ENCODE peak calls at places on chromosome 6, in five cellular contexts. One of them, this sample, is unnamed.
A peak's percentile ranks its signal among the peaks of the same experiment; 100 is the strongest.

GRCh38 chr6:26309731-26310142 is 55.3 kb upstream of the BTN3A2 start:
- DNase-seq in HL-60: no peak
- DNase-seq in AG10803: peak; percentile 66
- DNase-seq in suprapubic skin: no peak
- DNase-seq in ascending aorta: no peak
- DNase-seq in this sample: no peak

GRCh38 chr6:105733556-105734162 is 330.8 kb upstream of the PREP start:
- DNase-seq in ascending aorta: no peak
- DNase-seq in suprapubic skin: no peak
- DNase-seq in HL-60: no peak
- DNase-seq in AG10803: peak; percentile 60
- DNase-seq in this sample: no peak

GRCh38 chr6:113529191-113529590 is 328.0 kb upstream of the MARCKS start:
- DNase-seq in suprapubic skin: no peak
- DNase-seq in AG10803: peak; percentile 34
- DNase-seq in HL-60: no peak
- DNase-seq in ascending aorta: no peak
- DNase-seq in this sample: no peak

GRCh38 chr6:90900034-90900433 is 313.2 kb upstream of the MAP3K7 start:
- DNase-seq in ascending aorta: no peak
- DNase-seq in HL-60: no peak
- DNase-seq in suprapubic skin: no peak
- DNase-seq in AG10803: no peak
- DNase-seq in this sample: no peak

GRCh38 chr6:26273673-26274595 is 91.1 kb upstream of the BTN3A2 start:
- DNase-seq in ascending aorta: no peak
- DNase-seq in suprapubic skin: no peak
- DNase-seq in AG10803: peak; percentile 30
- DNase-seq in HL-60: no peak
- DNase-seq in this sample: no peak

GRCh38 chr6:129606664-129607063 is 103.3 kb downstream of the ARHGAP18 start:
- DNase-seq in ascending aorta: no peak
- DNase-seq in suprapubic skin: no peak
- DNase-seq in HL-60: no peak
- DNase-seq in AG10803: peak; percentile 24
- DNase-seq in this sample: no peak

GRCh38 chr6:159692303-159693127 is 526 bp downstream of the SOD2 start:
- DNase-seq in ascending aorta: peak; percentile 80
- DNase-seq in AG10803: no peak
- DNase-seq in suprapubic skin: no peak
- DNase-seq in HL-60: peak; percentile 75
- DNase-seq in this sample: peak; percentile 82

GRCh38 chr6:79421001-79421411 is 116.2 kb downstream of the LCA5 start:
- DNase-seq in HL-60: no peak
- DNase-seq in ascending aorta: no peak
- DNase-seq in suprapubic skin: no peak
- DNase-seq in AG10803: peak; percentile 34
- DNase-seq in this sample: no peak

GRCh38 chr6:109073344-109074235 is 21.1 kb downstream of the SESN1 start:
- DNase-seq in HL-60: peak; percentile 67
- DNase-seq in AG10803: peak; percentile 76
- DNase-seq in suprapubic skin: no peak
- DNase-seq in ascending aorta: no peak
- DNase-seq in this sample: no peak

GRCh38 chr6:122207794-122208193 is 191.7 kb upstream of the HSF2 start:
- DNase-seq in suprapubic skin: no peak
- DNase-seq in HL-60: no peak
- DNase-seq in AG10803: no peak
- DNase-seq in ascending aorta: no peak
- DNase-seq in this sample: no peak

GRCh38 chr6:30682181-30683117 is 4.0 kb downstream of the PPP1R18 start:
- DNase-seq in AG10803: peak; percentile 87
- DNase-seq in ascending aorta: peak; percentile 96
- DNase-seq in HL-60: peak; percentile 99
- DNase-seq in suprapubic skin: peak; percentile 91
- DNase-seq in this sample: peak; percentile 93

DNA sequence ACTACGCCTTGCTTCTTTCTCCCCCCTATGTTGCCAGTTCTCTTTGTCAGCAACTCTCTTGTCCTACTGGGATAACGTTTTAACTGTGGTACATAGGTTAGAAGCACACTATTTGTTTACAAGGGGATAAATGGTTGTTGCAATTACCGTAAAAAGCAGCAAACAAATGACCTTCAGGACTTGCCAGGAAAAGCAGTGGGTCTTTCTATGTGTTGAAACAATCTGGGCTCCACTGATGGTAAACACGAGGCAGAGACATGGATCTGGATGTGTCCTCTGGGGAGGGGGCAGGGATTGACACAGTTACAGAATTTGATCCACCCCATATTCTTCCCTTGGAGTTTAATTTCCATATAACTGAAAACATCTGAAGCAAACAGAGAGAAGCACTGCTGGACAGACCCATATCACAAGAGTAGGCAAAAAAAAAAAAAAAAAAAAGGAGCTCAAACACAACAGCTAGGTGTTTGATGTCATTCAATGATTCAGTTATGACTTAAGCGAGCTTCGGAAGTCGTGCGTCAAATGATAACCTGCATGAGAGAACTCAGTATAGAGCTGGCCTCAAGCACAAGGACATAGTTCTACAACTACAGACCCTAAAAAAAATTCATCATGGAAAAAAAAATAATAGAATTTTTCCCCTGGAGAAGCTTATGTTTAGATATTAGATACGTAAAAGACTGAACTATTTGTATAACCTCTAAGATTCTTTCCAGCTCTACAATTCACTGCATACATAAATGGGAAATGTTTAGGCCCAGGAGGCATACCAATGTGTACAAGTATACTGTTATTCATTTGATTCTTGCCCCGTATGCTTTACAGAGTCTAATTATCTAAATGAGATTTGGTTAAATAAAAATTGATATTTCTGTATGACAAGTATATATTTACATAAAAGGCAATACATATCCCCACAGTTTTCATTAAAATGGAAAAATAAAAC is 127.7 kb downstream of the ALDH8A1 start:
- DNase-seq in ascending aorta: no peak
- DNase-seq in AG10803: peak; percentile 16
- DNase-seq in HL-60: no peak
- DNase-seq in suprapubic skin: no peak
- DNase-seq in this sample: no peak
- TF ChIP-seq CTCF in ascending aorta: no peak
- TF ChIP-seq CTCF in AG10803: no peak
- TF ChIP-seq CTCF in HL-60: no peak
- TF ChIP-seq CTCF in suprapubic skin: no peak
- TF ChIP-seq CTCF in this sample: no peak

GRCh38 chr6:35298625-35299140 is 1.1 kb downstream of the DEF6 start:
- DNase-seq in suprapubic skin: no peak
- DNase-seq in ascending aorta: no peak
- DNase-seq in HL-60: peak; percentile 44
- DNase-seq in AG10803: no peak
- DNase-seq in this sample: no peak
- H3K4me3 ChIP-seq in suprapubic skin: peak overlapping the region; percentile 60
- H3K4me3 ChIP-seq in ascending aorta: peak overlapping the region; percentile 53
- H3K4me3 ChIP-seq in HL-60: peak overlapping the region; percentile 69
- H3K4me3 ChIP-seq in AG10803: no peak overlapping the region
- H3K4me3 ChIP-seq in this sample: peak overlapping the region; percentile 65

GRCh38 chr6:7646394-7646793 is 56.4 kb downstream of the SNRNP48 start:
- DNase-seq in suprapubic skin: no peak
- DNase-seq in ascending aorta: no peak
- DNase-seq in AG10803: peak; percentile 43
- DNase-seq in HL-60: no peak
- DNase-seq in this sample: no peak

GRCh38 chr6:7649037-7649810 is 59.2 kb downstream of the SNRNP48 start:
- DNase-seq in ascending aorta: no peak
- DNase-seq in HL-60: peak; percentile 22
- DNase-seq in suprapubic skin: no peak
- DNase-seq in AG10803: no peak
- DNase-seq in this sample: no peak

GRCh38 chr6:7647504-7647903 is 57.5 kb downstream of the SNRNP48 start:
- DNase-seq in ascending aorta: no peak
- DNase-seq in suprapubic skin: no peak
- DNase-seq in AG10803: no peak
- DNase-seq in HL-60: no peak
- DNase-seq in this sample: no peak

GRCh38 chr6:7652957-7653356 is 63.0 kb downstream of the SNRNP48 start:
- DNase-seq in HL-60: no peak
- DNase-seq in AG10803: no peak
- DNase-seq in suprapubic skin: no peak
- DNase-seq in ascending aorta: no peak
- DNase-seq in this sample: no peak

GRCh38 chr6:7650876-7651275 is 60.9 kb downstream of the SNRNP48 start:
- DNase-seq in AG10803: peak; percentile 62
- DNase-seq in HL-60: no peak
- DNase-seq in suprapubic skin: no peak
- DNase-seq in ascending aorta: no peak
- DNase-seq in this sample: no peak
- TF ChIP-seq CTCF in AG10803: no peak
- TF ChIP-seq CTCF in HL-60: no peak
- TF ChIP-seq CTCF in suprapubic skin: no peak
- TF ChIP-seq CTCF in ascending aorta: no peak
- TF ChIP-seq CTCF in this sample: no peak

GRCh38 chr6:81562169-81562568 is 190.3 kb downstream of the TENT5A start:
- DNase-seq in AG10803: peak; percentile 79
- DNase-seq in HL-60: no peak
- DNase-seq in suprapubic skin: no peak
- DNase-seq in ascending aorta: no peak
- DNase-seq in this sample: no peak
- H3K4me3 ChIP-seq in AG10803: no peak overlapping the region
- H3K4me3 ChIP-seq in HL-60: no peak overlapping the region
- H3K4me3 ChIP-seq in suprapubic skin: no peak overlapping the region
- H3K4me3 ChIP-seq in ascending aorta: peak overlapping the region; percentile 47
- H3K4me3 ChIP-seq in this sample: peak overlapping the region; percentile 54

GRCh38 chr6:99148761-99149160 is 200.7 kb downstream of the FAXC start:
- DNase-seq in suprapubic skin: no peak
- DNase-seq in ascending aorta: no peak
- DNase-seq in AG10803: no peak
- DNase-seq in HL-60: no peak
- DNase-seq in this sample: no peak

GRCh38 chr6:99152345-99152643 is 197.2 kb downstream of the FAXC start:
- DNase-seq in HL-60: no peak
- DNase-seq in suprapubic skin: no peak
- DNase-seq in AG10803: no peak
- DNase-seq in ascending aorta: no peak
- DNase-seq in this sample: no peak

GRCh38 chr6:99148111-99148510 is 200.4 kb upstream of the FBXL4 start:
- DNase-seq in AG10803: no peak
- DNase-seq in HL-60: no peak
- DNase-seq in suprapubic skin: no peak
- DNase-seq in ascending aorta: no peak
- DNase-seq in this sample: no peak

GRCh38 chr6:99146716-99147115 is 199.0 kb upstream of the FBXL4 start:
- DNase-seq in suprapubic skin: no peak
- DNase-seq in AG10803: no peak
- DNase-seq in HL-60: no peak
- DNase-seq in ascending aorta: no peak
- DNase-seq in this sample: no peak

GRCh38 chr6:99151634-99152344 is 197.7 kb downstream of the FAXC start:
- DNase-seq in HL-60: peak; percentile 39
- DNase-seq in ascending aorta: no peak
- DNase-seq in suprapubic skin: no peak
- DNase-seq in AG10803: peak; percentile 12
- DNase-seq in this sample: no peak
- TF ChIP-seq CTCF in HL-60: peak; percentile 64
- TF ChIP-seq CTCF in ascending aorta: peak; percentile 5
- TF ChIP-seq CTCF in suprapubic skin: peak; percentile 41
- TF ChIP-seq CTCF in AG10803: peak; percentile 52
- TF ChIP-seq CTCF in this sample: no peak

GRCh38 chr6:5054427-5054873 is 30.7 kb upstream of the PPP1R3G start:
- DNase-seq in suprapubic skin: no peak
- DNase-seq in AG10803: no peak
- DNase-seq in HL-60: no peak
- DNase-seq in ascending aorta: no peak
- DNase-seq in this sample: no peak

GRCh38 chr6:5055118-5055517 is 30.0 kb upstream of the PPP1R3G start:
- DNase-seq in suprapubic skin: no peak
- DNase-seq in ascending aorta: no peak
- DNase-seq in HL-60: no peak
- DNase-seq in AG10803: no peak
- DNase-seq in this sample: no peak

GRCh38 chr6:5053038-5053437 is 32.1 kb upstream of the PPP1R3G start:
- DNase-seq in suprapubic skin: no peak
- DNase-seq in HL-60: no peak
- DNase-seq in AG10803: peak; percentile 13
- DNase-seq in ascending aorta: no peak
- DNase-seq in this sample: no peak

GRCh38 chr6:5051394-5051793 is 33.7 kb upstream of the PPP1R3G start:
- DNase-seq in HL-60: no peak
- DNase-seq in suprapubic skin: no peak
- DNase-seq in AG10803: no peak
- DNase-seq in ascending aorta: no peak
- DNase-seq in this sample: no peak

GRCh38 chr6:5053864-5054426 is 31.2 kb upstream of the PPP1R3G start:
- DNase-seq in suprapubic skin: no peak
- DNase-seq in ascending aorta: no peak
- DNase-seq in HL-60: no peak
- DNase-seq in AG10803: peak; percentile 78
- DNase-seq in this sample: no peak
- H3K4me3 ChIP-seq in suprapubic skin: no peak overlapping the region
- H3K4me3 ChIP-seq in ascending aorta: no peak overlapping the region
- H3K4me3 ChIP-seq in HL-60: no peak overlapping the region
- H3K4me3 ChIP-seq in AG10803: no peak overlapping the region
- H3K4me3 ChIP-seq in this sample: no peak overlapping the region

GRCh38 chr6:32148722-32149576 is 2.8 kb downstream of the PRRT1 start:
- DNase-seq in suprapubic skin: peak; percentile 88
- DNase-seq in AG10803: no peak
- DNase-seq in HL-60: no peak
- DNase-seq in ascending aorta: peak; percentile 81
- DNase-seq in this sample: no peak
- TF ChIP-seq CTCF in suprapubic skin: peak; percentile 23
- TF ChIP-seq CTCF in AG10803: no peak
- TF ChIP-seq CTCF in HL-60: no peak
- TF ChIP-seq CTCF in ascending aorta: no peak
- TF ChIP-seq CTCF in this sample: no peak

GRCh38 chr6:5188646-5189045 is 72.1 kb downstream of the LYRM4 start:
- DNase-seq in ascending aorta: no peak
- DNase-seq in suprapubic skin: no peak
- DNase-seq in AG10803: no peak
- DNase-seq in HL-60: no peak
- DNase-seq in this sample: no peak
- H3K4me3 ChIP-seq in ascending aorta: no peak overlapping the region
- H3K4me3 ChIP-seq in suprapubic skin: no peak overlapping the region
- H3K4me3 ChIP-seq in AG10803: no peak overlapping the region
- H3K4me3 ChIP-seq in HL-60: no peak overlapping the region
- H3K4me3 ChIP-seq in this sample: no peak overlapping the region

GRCh38 chr6:75933387-75933975 is 139.0 kb downstream of the IMPG1 start:
- DNase-seq in ascending aorta: no peak
- DNase-seq in suprapubic skin: no peak
- DNase-seq in HL-60: no peak
- DNase-seq in AG10803: no peak
- DNase-seq in this sample: no peak
- TF ChIP-seq CTCF in ascending aorta: no peak
- TF ChIP-seq CTCF in suprapubic skin: no peak
- TF ChIP-seq CTCF in HL-60: no peak
- TF ChIP-seq CTCF in AG10803: no peak
- TF ChIP-seq CTCF in this sample: no peak

GRCh38 chr6:149032318-149032598 is 285.3 kb upstream of the TAB2 start:
- DNase-seq in HL-60: no peak
- DNase-seq in suprapubic skin: no peak
- DNase-seq in AG10803: no peak
- DNase-seq in ascending aorta: no peak
- DNase-seq in this sample: no peak
- H3K4me3 ChIP-seq in HL-60: no peak overlapping the region
- H3K4me3 ChIP-seq in suprapubic skin: no peak overlapping the region
- H3K4me3 ChIP-seq in AG10803: peak overlapping the region; percentile 21
- H3K4me3 ChIP-seq in ascending aorta: no peak overlapping the region
- H3K4me3 ChIP-seq in this sample: no peak overlapping the region

This sample was measured in coronary artery.